ENCODE peak calls at places on chromosomes 12 and 14, in nine cellular contexts. Q, Y, O, C, M, F, I, H and K are unnamed samples.

GRCh38 chr12:44876554-44877275 is 600 bp upstream of the NELL2 start:
- DNase-seq in O (peak; percentile 80), Q (peak; percentile 27), M (no peak), Y (peak; percentile 58), F (no peak), I (no peak), H (peak; percentile 8), C (peak; percentile 61), K (peak; percentile 73)

GRCh38 chr14:53999061-53999488 is 42.5 kb upstream of the BMP4 start:
- DNase-seq in Y (no peak), C (no peak), O (no peak), H (peak; percentile 73), M (peak; percentile 34), Q (no peak), I (no peak), F (no peak), K (peak; percentile 45)

GRCh38 chr14:68649461-68650189 is 143.2 kb downstream of the ZFP36L1 start:
- DNase-seq in C (no peak), Q (no peak), Y (no peak), O (no peak), M (no peak), H (peak; percentile 58), I (no peak), F (no peak), K (peak; percentile 43)

GRCh38 chr12:125185740-125186470 is 120.7 kb downstream of the AACS start:
- DNase-seq in Y (no peak), O (peak; percentile 93), C (peak; percentile 82), H (peak; percentile 63), Q (no peak), F (peak; percentile 49), M (peak; percentile 48), I (peak; percentile 92), K (peak; percentile 77)

GRCh38 chr14:104094056-104094708 is 8.7 kb downstream of the ASPG start:
- DNase-seq in Q (no peak), Y (no peak), M (no peak), I (no peak), F (no peak), H (no peak), C (no peak), O (peak; percentile 9), K (no peak)

GRCh38 chr14:30034049-30034635 is 106.5 kb upstream of the PRKD1 start:
- DNase-seq in C (no peak), M (no peak), O (no peak), Y (no peak), Q (peak; percentile 15), F (no peak), I (no peak), H (no peak), K (no peak)

GRCh38 chr14:88599761-88600439 is 37.1 kb downstream of the ZC3H14 start:
- DNase-seq in M (no peak), Q (no peak), H (no peak), C (no peak), F (no peak), I (no peak), Y (no peak), O (no peak), K (no peak)

GRCh38 chr14:77055981-77056380 is 27.5 kb upstream of the IRF2BPL start:
- DNase-seq in Q (no peak), M (no peak), F (no peak), Y (no peak), C (no peak), H (no peak), I (no peak), O (no peak), K (no peak)

GRCh38 chr12:51970904-51971646 is 19.6 kb downstream of the ACVR1B start:
- DNase-seq in O (peak; percentile 63), M (peak; percentile 64), C (no peak), Q (no peak), H (peak; percentile 51), Y (peak; percentile 24), F (no peak), I (peak; percentile 28), K (peak; percentile 94)

GRCh38 chr12:82470906-82471512 is 112.7 kb downstream of the METTL25 start:
- DNase-seq in H (no peak), M (no peak), I (no peak), F (no peak), C (no peak), O (no peak), Q (no peak), Y (no peak), K (no peak)

GRCh38 chr14:54259821-54260220 is 137.0 kb upstream of the CDKN3 start:
- DNase-seq in O (no peak), F (no peak), I (no peak), Y (no peak), C (no peak), Q (no peak), M (no peak), H (no peak), K (no peak)

GRCh38 chr14:98912655-98913054 is 359.3 kb downstream of the BCL11B start:
- DNase-seq in O (no peak), F (no peak), Q (no peak), M (no peak), H (no peak), Y (no peak), I (no peak), C (no peak), K (no peak)

GRCh38 chr12:101763246-101763931 is 24.1 kb upstream of the SYCP3 start:
- DNase-seq in O (no peak), C (no peak), I (no peak), Y (no peak), M (no peak), Q (no peak), H (no peak), F (no peak), K (no peak)

GRCh38 chr14:69693145-69693544 is 73.8 kb upstream of the SRSF5 start:
- DNase-seq in O (no peak), C (no peak), F (no peak), M (no peak), Y (no peak), Q (no peak), H (no peak), I (no peak), K (no peak)

GRCh38 chr12:114355389-114356088 is 50.4 kb downstream of the TBX5 start:
- DNase-seq in O (peak; percentile 80), M (no peak), C (no peak), Y (no peak), F (peak; percentile 7), H (no peak), I (peak; percentile 4), Q (no peak), K (no peak)

GRCh38 chr12:28507055-28507454 is 316.8 kb downstream of the CCDC91 start:
- DNase-seq in H (peak; percentile 67), C (no peak), F (no peak), I (no peak), Y (no peak), O (no peak), Q (no peak), M (no peak), K (no peak)

GRCh38 chr12:307406-307805 is 44.8 kb upstream of the SLC6A13 start:
- DNase-seq in F (no peak), Q (no peak), Y (no peak), C (no peak), H (no peak), I (no peak), M (no peak), O (no peak), K (no peak)

GRCh38 chr12:2017724-2018337 is 13.6 kb upstream of the DCP1B start:
- DNase-seq in F (no peak), O (no peak), Q (no peak), I (no peak), Y (no peak), H (no peak), C (no peak), M (no peak), K (no peak)

GRCh38 chr12:69821032-69821431 is 4.0 kb upstream of the MYRFL start:
- DNase-seq in Y (no peak), H (no peak), Q (no peak), M (no peak), C (no peak), I (no peak), F (no peak), O (no peak), K (no peak)

GRCh38 chr12:19088576-19088975 is 41.0 kb upstream of the PLEKHA5 start:
- DNase-seq in F (no peak), C (no peak), Q (no peak), I (no peak), M (no peak), H (no peak), O (no peak), Y (no peak), K (no peak)

GRCh38 chr12:58502236-58502635 is 418.1 kb downstream of the LRIG3 start:
- DNase-seq in C (no peak), H (no peak), M (no peak), F (no peak), O (no peak), Y (no peak), I (no peak), Q (no peak), K (no peak)

GRCh38 chr12:2373307-2373706 is 320.5 kb downstream of the CACNA1C start:
- DNase-seq in Q (no peak), F (no peak), I (no peak), Y (no peak), H (no peak), M (no peak), C (no peak), O (no peak), K (no peak)

GRCh38 chr14:24710403-24711063 is 76.5 kb upstream of the GZMB start:
- DNase-seq in I (peak; percentile 65), C (peak; percentile 19), H (peak; percentile 67), M (peak; percentile 33), Y (peak; percentile 52), Q (no peak), F (peak; percentile 27), O (peak; percentile 68), K (peak; percentile 23)

GRCh38 chr12:6697584-6698351 is 2.8 kb downstream of the PIANP start:
- DNase-seq in H (peak; percentile 62), F (peak; percentile 45), Q (no peak), I (peak; percentile 59), Y (peak; percentile 20), M (peak; percentile 57), O (peak; percentile 71), C (no peak), K (peak; percentile 33)

GRCh38 chr14:22915886-22916521 is 2.9 kb downstream of the RBM23 start:
- DNase-seq in Y (no peak), H (peak; percentile 68), M (no peak), I (no peak), C (no peak), O (no peak), F (no peak), Q (no peak), K (no peak)

GRCh38 chr12:20629414-20630156 is 65.5 kb upstream of the SLCO1C1 start:
- DNase-seq in M (no peak), F (no peak), Q (no peak), O (no peak), H (peak; percentile 60), I (no peak), Y (no peak), C (no peak), K (peak; percentile 77)

GRCh38 chr12:1126089-1126488 is 135.1 kb downstream of the ERC1 start:
- DNase-seq in H (no peak), F (no peak), C (no peak), I (no peak), Y (no peak), O (no peak), M (no peak), Q (no peak), K (no peak)

GRCh38 chr14:53929871-53930685 is 26.5 kb downstream of the BMP4 start:
- DNase-seq in C (no peak), Y (no peak), H (no peak), M (peak; percentile 53), F (peak; percentile 37), Q (no peak), O (peak; percentile 83), I (peak; percentile 4), K (peak; percentile 23)

GRCh38 chr12:12070674-12071661 is at the start of gene BCL2L14:
- DNase-seq in C (no peak), Q (no peak), O (no peak), F (no peak), H (no peak), I (peak; percentile 89), M (no peak), Y (no peak), K (no peak)

GRCh38 chr14:75018684-75019083 is 16.0 kb downstream of the EIF2B2 start:
- DNase-seq in Y (no peak), F (no peak), O (no peak), Q (no peak), C (no peak), I (no peak), M (no peak), H (no peak), K (no peak)

GRCh38 chr12:82176761-82177490 is 181.3 kb downstream of the CCDC59 start:
- DNase-seq in O (no peak), Q (no peak), M (no peak), F (no peak), C (no peak), H (no peak), I (peak; percentile 4), Y (no peak), K (no peak)